ENCODE peak calls at places on chromosomes 3 and 15, in seven cellular contexts. H is Caco-2, R is spleen, D is esophagus squamous epithelium, O is ovary, I is transverse colon, S is sigmoid colon. N is an unnamed sample.

GRCh38 chr3:123081718-123082369 is 15.0 kb downstream of the PDIA5 start:
- DNase-seq in S (no peak), H (no peak), D (no peak), O (no peak), R (no peak), I (no peak), N (no peak)

GRCh38 chr15:87848012-87848411 is 408.5 kb downstream of the NTRK3 start:
- DNase-seq in S (no peak), I (no peak), O (no peak), R (no peak), H (no peak), D (no peak), N (no peak)

GRCh38 chr3:95289295-95289694 is 1226.4 kb downstream of the NSUN3 start:
- DNase-seq in R (no peak), D (no peak), S (no peak), O (no peak), H (no peak), I (no peak), N (no peak)

GRCh38 chr3:53550005-53550620 is 55.7 kb downstream of the CACNA1D start:
- DNase-seq in I (no peak), H (no peak), R (no peak), S (no peak), D (no peak), O (no peak), N (no peak)

GRCh38 chr15:88513195-88513594 is 33.3 kb downstream of the DET1 start:
- DNase-seq in R (no peak), I (no peak), O (no peak), D (no peak), H (no peak), S (no peak), N (no peak)

GRCh38 chr3:148911597-148911996 is 46.5 kb downstream of the CPA3 start:
- DNase-seq in O (no peak), H (peak; percentile 38), S (no peak), R (no peak), I (no peak), D (no peak), N (no peak)

GRCh38 chr3:156685752-156686151 is 11.4 kb downstream of the TIPARP start:
- DNase-seq in D (no peak), I (no peak), H (no peak), S (no peak), O (no peak), R (no peak), N (no peak)

GRCh38 chr3:142975316-142975995 is 12.0 kb upstream of the PAQR9 start:
- DNase-seq in S (no peak), R (no peak), D (no peak), H (no peak), I (no peak), O (no peak), N (no peak)

GRCh38 chr3:61650719-61651118 is 89.3 kb downstream of the PTPRG start:
- DNase-seq in R (no peak), O (no peak), I (no peak), D (no peak), S (no peak), H (no peak), N (no peak)

GRCh38 chr3:14147617-14148016 is 22.8 kb downstream of the TMEM43 start:
- DNase-seq in O (peak; percentile 15), D (no peak), R (peak; percentile 21), S (no peak), H (no peak), I (no peak), N (no peak)

GRCh38 chr3:14861031-14861430 is 42.3 kb downstream of the FGD5 start:
- DNase-seq in D (no peak), I (no peak), R (peak; percentile 16), O (no peak), S (no peak), H (no peak), N (no peak)

GRCh38 chr3:192802957-192803899 is 75.9 kb upstream of the FGF12 start:
- DNase-seq in H (no peak), I (no peak), R (no peak), S (no peak), D (no peak), O (no peak), N (no peak)

GRCh38 chr3:183287301-183287971 is 34.4 kb downstream of the B3GNT5 start:
- DNase-seq in O (no peak), R (no peak), S (peak; percentile 81), H (no peak), I (no peak), D (no peak), N (no peak)

GRCh38 chr3:64184621-64185020 is 40.6 kb downstream of the PRICKLE2 start:
- DNase-seq in H (no peak), I (no peak), D (no peak), O (no peak), S (no peak), R (no peak), N (no peak)

GRCh38 chr3:51099794-51100542 is 285.1 kb upstream of the MANF start:
- DNase-seq in S (no peak), H (peak; percentile 51), O (no peak), I (peak; percentile 50), D (no peak), R (no peak), N (peak; percentile 21)

GRCh38 chr3:182621435-182622240 is 171.7 kb upstream of the ATP11B start:
- DNase-seq in D (no peak), I (no peak), R (no peak), H (no peak), S (no peak), O (no peak), N (no peak)

GRCh38 chr3:52093751-52094525 is 37.6 kb upstream of the DUSP7 start:
- DNase-seq in R (peak; percentile 41), H (no peak), S (peak; percentile 37), O (peak; percentile 3), D (no peak), I (no peak), N (no peak)

GRCh38 chr3:71500696-71501095 is 82.8 kb downstream of the FOXP1 start:
- DNase-seq in O (no peak), D (no peak), H (no peak), S (no peak), R (no peak), I (no peak), N (no peak)

GRCh38 chr3:47617061-47618010 is 38.7 kb upstream of the CSPG5 start:
- DNase-seq in I (no peak), H (no peak), O (no peak), R (no peak), D (no peak), S (no peak), N (no peak)

GRCh38 chr3:111246967-111247760 is 175.5 kb downstream of the NECTIN3 start:
- DNase-seq in R (no peak), D (no peak), I (no peak), O (no peak), S (no peak), H (no peak), N (no peak)

GRCh38 chr3:108391917-108392585 is 95.7 kb downstream of the HHLA2 start:
- DNase-seq in S (no peak), R (no peak), H (no peak), D (no peak), I (no peak), O (no peak), N (no peak)

GRCh38 chr3:143657391-143657790 is 190.9 kb downstream of the SLC9A9 start:
- DNase-seq in H (no peak), D (no peak), O (no peak), I (no peak), R (no peak), S (no peak), N (no peak)

GRCh38 chr3:146268535-146269219 is 17.8 kb upstream of the PLSCR4 start:
- DNase-seq in I (no peak), H (no peak), D (no peak), O (no peak), S (no peak), R (no peak), N (no peak)

GRCh38 chr15:55518641-55519040 is 10.6 kb upstream of the DNAAF4 start:
- DNase-seq in I (no peak), D (no peak), R (no peak), S (no peak), H (no peak), O (no peak), N (no peak)

GRCh38 chr15:45457215-45457614 is 65.3 kb downstream of the SLC30A4 start:
- DNase-seq in S (no peak), R (no peak), H (no peak), I (no peak), O (no peak), D (no peak), N (no peak)

GRCh38 chr15:75200765-75201608 is 695 bp upstream of the C15orf39 start:
- DNase-seq in I (peak; percentile 86), H (peak; percentile 94), D (no peak), O (peak; percentile 58), S (peak; percentile 78), R (peak; percentile 87), N (no peak)

DNA sequence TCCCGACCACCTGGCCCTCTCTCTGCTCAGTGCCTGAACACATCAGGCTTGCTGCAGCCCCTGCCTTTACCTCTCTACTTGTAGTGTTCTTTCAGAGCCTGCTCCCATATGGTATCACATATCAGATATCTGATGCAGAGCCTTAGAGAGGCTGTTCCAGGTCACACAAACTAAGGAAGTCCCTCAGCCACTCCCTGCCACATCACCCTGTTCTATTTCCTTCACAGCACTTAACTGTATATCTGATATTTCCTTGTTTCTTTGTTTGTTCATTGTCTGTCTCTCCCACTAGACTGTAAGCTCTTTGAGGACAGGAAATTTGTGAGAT is 976 bp upstream of the ALDH1L1 start:
- DNase-seq in R (no peak), I (no peak), O (no peak), D (no peak), H (no peak), S (no peak), N (no peak)
- H3K4me3 ChIP-seq in R (no peak overlapping the region), I (peak overlapping the region; percentile 49), O (peak overlapping the region; percentile 64), D (peak overlapping the region; percentile 76), H (no peak overlapping the region), S (peak overlapping the region; percentile 78), N (peak overlapping the region; percentile 81)

GRCh38 chr15:67253103-67253502 is 1.4 kb downstream of the AAGAB start:
- DNase-seq in O (no peak), R (no peak), I (peak; percentile 17), S (no peak), H (no peak), D (no peak), N (no peak)
- H3K4me3 ChIP-seq in O (peak overlapping the region; percentile 81), R (peak overlapping the region; percentile 79), I (peak overlapping the region; percentile 83), S (peak overlapping the region; percentile 92), H (peak overlapping the region; percentile 95), D (peak overlapping the region; percentile 89), N (no peak overlapping the region)

GRCh38 chr15:34334676-34335075 is 2.9 kb downstream of the SLC12A6 start:
- DNase-seq in I (no peak), O (no peak), H (no peak), D (no peak), R (no peak), S (no peak), N (no peak)
- H3K4me3 ChIP-seq in I (no peak overlapping the region), O (no peak overlapping the region), H (no peak overlapping the region), D (peak overlapping the region; percentile 92), R (peak overlapping the region; percentile 94), S (no peak overlapping the region), N (peak overlapping the region; percentile 87)

GRCh38 chr3:188262488-188262887 is 108.5 kb downstream of the LPP start:
- DNase-seq in D (no peak), I (no peak), S (no peak), H (no peak), R (no peak), O (no peak), N (no peak)
- H3K4me3 ChIP-seq in D (no peak overlapping the region), I (no peak overlapping the region), S (no peak overlapping the region), H (no peak overlapping the region), R (no peak overlapping the region), O (no peak overlapping the region), N (no peak overlapping the region)

GRCh38 chr3:161455962-161456361 is 40.6 kb upstream of the OTOL1 start:
- DNase-seq in H (no peak), R (no peak), I (no peak), D (no peak), S (no peak), O (no peak), N (no peak)
- H3K4me3 ChIP-seq in H (no peak overlapping the region), R (no peak overlapping the region), I (no peak overlapping the region), D (no peak overlapping the region), S (no peak overlapping the region), O (no peak overlapping the region), N (no peak overlapping the region)

N was measured in heart right ventricle.